ENCODE peak calls at places on chromosomes 6 and 20, in four cellular contexts. G is foreskin fibroblast, S is cardiac muscle cell, I is lower lobe of right lung. Z is an unnamed sample.

GRCh38 chr6:138975815-138976214 is 12.2 kb downstream of the REPS1 start:
- DNase-seq in G (no peak), S (no peak), I (no peak), Z (no peak)

GRCh38 chr6:147033267-147033666 is 170.9 kb upstream of the STXBP5 start:
- DNase-seq in G (peak; percentile 64), S (no peak), I (no peak), Z (no peak)

GRCh38 chr20:9300534-9300933 is 213.9 kb upstream of the LAMP5 start:
- DNase-seq in G (peak; percentile 43), S (no peak), I (no peak), Z (no peak)

GRCh38 chr20:39829255-39829654 is 859.8 kb downstream of the MAFB start:
- DNase-seq in G (peak; percentile 49), S (peak; percentile 48), I (no peak), Z (no peak)

GRCh38 chr6:133380723-133381122 is 139.6 kb downstream of the EYA4 start:
- DNase-seq in G (no peak), S (no peak), I (no peak), Z (no peak)

GRCh38 chr6:25193147-25193864 is 85.9 kb upstream of the CARMIL1 start:
- DNase-seq in G (peak; percentile 97), S (peak; percentile 96), I (no peak), Z (no peak)

GRCh38 chr6:12751694-12752304 is 35.2 kb downstream of the PHACTR1 start:
- DNase-seq in G (peak; percentile 87), S (peak; percentile 72), I (peak; percentile 62), Z (no peak)

GRCh38 chr6:89048286-89048923 is 32.1 kb upstream of the PNRC1 start:
- DNase-seq in G (no peak), S (peak; percentile 51), I (no peak), Z (no peak)

GRCh38 chr20:37379967-37380828 is 34.3 kb downstream of the SRC start:
- DNase-seq in G (peak; percentile 42), S (no peak), I (peak; percentile 32), Z (no peak)

GRCh38 chr6:127517698-127518097 is 1.4 kb downstream of the MTCL3 start:
- DNase-seq in G (no peak), S (no peak), I (no peak), Z (no peak)

GRCh38 chr20:9203081-9203447 is 134.2 kb downstream of the PLCB4 start:
- DNase-seq in G (peak; percentile 58), S (no peak), I (no peak), Z (no peak)

GRCh38 chr6:41732601-41733348 is 2.6 kb downstream of the TFEB start:
- DNase-seq in G (peak; percentile 22), S (no peak), I (peak; percentile 42), Z (no peak)

GRCh38 chr6:24945046-24945445 is 9.3 kb upstream of the RIPOR2 start:
- DNase-seq in G (no peak), S (no peak), I (no peak), Z (no peak)

GRCh38 chr20:57317789-57318371 is 11.7 kb upstream of the SPO11 start:
- DNase-seq in G (no peak), S (no peak), I (no peak), Z (peak; percentile 22)

GRCh38 chr20:32577023-32577422 is 8.1 kb downstream of the NOL4L start:
- DNase-seq in G (no peak), S (no peak), I (no peak), Z (no peak)

GRCh38 chr20:430091-430999 is 22.2 kb downstream of the RBCK1 start:
- DNase-seq in G (peak; percentile 49), S (no peak), I (no peak), Z (peak; percentile 46)

GRCh38 chr6:98927534-98927933 is 20.2 kb downstream of the FBXL4 start:
- DNase-seq in G (no peak), S (no peak), I (no peak), Z (no peak)

GRCh38 chr6:166999845-167000253 is 652 bp downstream of the CEP43 start:
- DNase-seq in G (peak; percentile 38), S (peak; percentile 25), I (no peak), Z (no peak)

GRCh38 chr6:34246563-34247391 is 2.0 kb downstream of the SMIM29 start:
- DNase-seq in G (peak; percentile 63), S (peak; percentile 34), I (peak; percentile 39), Z (no peak)

GRCh38 chr6:112330071-112330876 is 16.9 kb upstream of the RFPL4B start:
- DNase-seq in G (peak; percentile 82), S (peak; percentile 31), I (no peak), Z (no peak)

GRCh38 chr20:46255440-46256104 is 52.7 kb downstream of the CDH22 start:
- DNase-seq in G (peak; percentile 37), S (peak; percentile 61), I (peak; percentile 82), Z (no peak)

GRCh38 chr20:15220009-15220656 is 882.7 kb upstream of the FLRT3 start:
- DNase-seq in G (peak; percentile 40), S (no peak), I (no peak), Z (no peak)

GRCh38 chr6:99611148-99611547 is 4.5 kb downstream of the PRDM13 start:
- DNase-seq in G (no peak), S (no peak), I (no peak), Z (no peak)

GRCh38 chr20:16599257-16599656 is 26.0 kb upstream of the KIF16B start:
- DNase-seq in G (no peak), S (no peak), I (no peak), Z (no peak)

GRCh38 chr6:89145461-89145961 is 344 bp upstream of the PM20D2 start:
- DNase-seq in G (peak; percentile 54), S (peak; percentile 46), I (no peak), Z (no peak)

GRCh38 chr6:167146977-167147376 is 10.8 kb downstream of the GPR31 start:
- DNase-seq in G (no peak), S (no peak), I (no peak), Z (no peak)

GRCh38 chr6:75830959-75831885 is 82.2 kb downstream of the MYO6 start:
- DNase-seq in G (peak; percentile 11), S (peak; percentile 32), I (no peak), Z (no peak)

GRCh38 chr6:31467151-31467550 is 30.8 kb upstream of the MICB start:
- DNase-seq in G (no peak), S (no peak), I (no peak), Z (no peak)

GRCh38 chr20:43755851-43756250 is 29.0 kb upstream of the GTSF1L start:
- DNase-seq in G (peak; percentile 78), S (peak; percentile 64), I (no peak), Z (no peak)

GRCh38 chr6:27591660-27592059 is 118.8 kb upstream of the ZNF184 start:
- DNase-seq in G (peak; percentile 54), S (peak; percentile 33), I (no peak), Z (no peak)

GRCh38 chr6:28597217-28597835 is 71.6 kb downstream of the GPX5 start:
- DNase-seq in G (peak; percentile 63), S (peak; percentile 60), I (no peak), Z (no peak)

GRCh38 chr20:49868538-49868937 is 46.8 kb downstream of the SPATA2 start:
- DNase-seq in G (no peak), S (no peak), I (no peak), Z (no peak)

GRCh38 chr20:49863666-49864065 is 51.0 kb downstream of the SLC9A8 start:
- DNase-seq in G (no peak), S (no peak), I (no peak), Z (no peak)

GRCh38 chr20:49865559-49865958 is 49.8 kb downstream of the SPATA2 start:
- DNase-seq in G (peak; percentile 48), S (peak; percentile 45), I (no peak), Z (no peak)

GRCh38 chr20:49867453-49868215 is 47.7 kb downstream of the SPATA2 start:
- DNase-seq in G (no peak), S (no peak), I (no peak), Z (no peak)

GRCh38 chr20:49866051-49866450 is 49.3 kb downstream of the SPATA2 start:
- DNase-seq in G (peak; percentile 86), S (peak; percentile 5), I (no peak), Z (no peak)
- H3K4me3 ChIP-seq in G (no peak overlapping the region), S (no peak overlapping the region), I (no peak overlapping the region), Z (no peak overlapping the region)

GRCh38 chr6:69795469-69796080 is 1.2 kb downstream of the LMBRD1 start:
- DNase-seq in G (peak; percentile 4), S (peak; percentile 10), I (no peak), Z (no peak)
- TF ChIP-seq CTCF in G (no peak), S (no peak), I (no peak), Z (peak; percentile 9)

DNA sequence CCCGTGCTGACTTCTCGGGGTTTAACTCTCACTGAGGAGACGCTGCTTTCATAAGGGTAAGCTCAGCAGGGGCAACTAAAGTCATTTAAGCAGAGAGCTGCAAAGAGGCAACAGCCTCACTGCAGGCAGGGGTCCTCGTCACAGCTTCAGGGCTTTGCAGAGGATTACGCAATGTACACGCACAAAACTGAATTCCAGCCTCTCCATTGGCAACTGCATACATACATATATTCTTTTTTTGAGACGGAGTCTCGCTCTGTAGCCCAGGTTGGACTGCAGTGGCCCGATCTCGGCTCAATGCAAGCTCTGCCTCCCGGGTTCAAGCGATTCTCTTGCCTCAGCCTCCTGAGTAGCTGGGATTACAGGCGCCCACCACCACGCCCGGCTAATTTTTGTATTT is 2.4 kb downstream of the GMEB2 start:
- DNase-seq in G (peak; percentile 69), S (peak; percentile 73), I (no peak), Z (no peak)
- H3K4me3 ChIP-seq in G (no peak overlapping the region), S (no peak overlapping the region), I (no peak overlapping the region), Z (no peak overlapping the region)

GRCh38 chr6:56851541-56852248 is 103.2 kb upstream of the BEND6 start:
- DNase-seq in G (peak; percentile 92), S (peak; percentile 88), I (no peak), Z (no peak)
- TF ChIP-seq CTCF in G (peak; percentile 53), S (peak; percentile 68), I (peak; percentile 66), Z (peak; percentile 50)

GRCh38 chr6:144334150-144334708 is 49.1 kb downstream of the UTRN start:
- DNase-seq in G (no peak), S (no peak), I (peak; percentile 57), Z (peak; percentile 74)

GRCh38 chr6:144332177-144332576 is 47.0 kb downstream of the UTRN start:
- DNase-seq in G (no peak), S (no peak), I (no peak), Z (no peak)

GRCh38 chr6:144330017-144330416 is 44.9 kb downstream of the UTRN start:
- DNase-seq in G (no peak), S (no peak), I (no peak), Z (no peak)

GRCh38 chr6:144330588-144330987 is 45.5 kb downstream of the UTRN start:
- DNase-seq in G (no peak), S (no peak), I (peak; percentile 86), Z (peak; percentile 87)

GRCh38 chr6:144331610-144332009 is 46.5 kb downstream of the UTRN start:
- DNase-seq in G (peak; percentile 53), S (peak; percentile 46), I (no peak), Z (no peak)
- H3K4me3 ChIP-seq in G (no peak overlapping the region), S (no peak overlapping the region), I (peak overlapping the region; percentile 39), Z (peak overlapping the region; percentile 16)

Z was measured in upper lobe of left lung.